ENCODE peak calls at places on chromosome 3, in six cellular contexts. M is fibroblast of pulmonary artery, H is body of pancreas, Z is Caco-2, C is psoas muscle, V is K562. N is an unnamed sample.

GRCh38 chr3:186949281-186949982 is 19.1 kb downstream of the ST6GAL1 start:
- DNase-seq in M (peak), H (no peak), Z (no peak), C (no peak), V (peak), N (no peak)

GRCh38 chr3:17157713-17158112 is 273.0 kb downstream of the PLCL2 start:
- DNase-seq in M (peak), H (peak), Z (no peak), C (no peak), V (no peak), N (no peak)

GRCh38 chr3:49165771-49166751 is at the start of gene CCDC71:
- DNase-seq in M (peak), H (peak), Z (peak), C (peak), V (peak), N (peak)

GRCh38 chr3:99542771-99543518 is 95.4 kb upstream of the COL8A1 start:
- DNase-seq in M (peak), H (no peak), Z (no peak), C (no peak), V (no peak), N (no peak)

GRCh38 chr3:100254168-100254777 is 6.5 kb upstream of the TBC1D23 start:
- DNase-seq in M (peak), H (peak), Z (peak), C (peak), V (peak), N (peak)

GRCh38 chr3:100106094-100106493 is 8.2 kb downstream of the FILIP1L start:
- DNase-seq in M (no peak), H (no peak), Z (no peak), C (no peak), V (no peak), N (no peak)

GRCh38 chr3:146803746-146804145 is 198.6 kb upstream of the PLSCR5 start:
- DNase-seq in M (peak), H (peak), Z (no peak), C (no peak), V (no peak), N (no peak)

GRCh38 chr3:50600841-50601591 is 10.6 kb downstream of the CISH start:
- DNase-seq in M (peak), H (peak), Z (peak), C (peak), V (peak), N (peak)

GRCh38 chr3:127173516-127174166 is 19.3 kb upstream of the PRR23E start:
- DNase-seq in M (no peak), H (no peak), Z (no peak), C (no peak), V (no peak), N (no peak)

GRCh38 chr3:49424816-49425215 is 2.5 kb upstream of the AMT start:
- DNase-seq in M (no peak), H (no peak), Z (no peak), C (no peak), V (no peak), N (no peak)

GRCh38 chr3:33717616-33717865 is 513 bp downstream of the CLASP2 start:
- DNase-seq in M (peak), H (peak), Z (peak), C (peak), V (peak), N (peak)

GRCh38 chr3:143216709-143217182 is 97.2 kb downstream of the CHST2 start:
- DNase-seq in M (peak), H (no peak), Z (no peak), C (no peak), V (no peak), N (no peak)

GRCh38 chr3:46934067-46934466 is 42.5 kb downstream of the CCDC12 start:
- DNase-seq in M (no peak), H (no peak), Z (no peak), C (no peak), V (no peak), N (peak)

GRCh38 chr3:29430558-29430971 is 149.7 kb downstream of the RBMS3 start:
- DNase-seq in M (peak), H (no peak), Z (no peak), C (no peak), V (no peak), N (no peak)

GRCh38 chr3:127077068-127077467 is 94.2 kb downstream of the PLXNA1 start:
- DNase-seq in M (no peak), H (no peak), Z (no peak), C (no peak), V (no peak), N (peak)

GRCh38 chr3:37671926-37672325 is 189.8 kb upstream of the CTDSPL start:
- DNase-seq in M (no peak), H (no peak), Z (no peak), C (no peak), V (no peak), N (no peak)

DNA sequence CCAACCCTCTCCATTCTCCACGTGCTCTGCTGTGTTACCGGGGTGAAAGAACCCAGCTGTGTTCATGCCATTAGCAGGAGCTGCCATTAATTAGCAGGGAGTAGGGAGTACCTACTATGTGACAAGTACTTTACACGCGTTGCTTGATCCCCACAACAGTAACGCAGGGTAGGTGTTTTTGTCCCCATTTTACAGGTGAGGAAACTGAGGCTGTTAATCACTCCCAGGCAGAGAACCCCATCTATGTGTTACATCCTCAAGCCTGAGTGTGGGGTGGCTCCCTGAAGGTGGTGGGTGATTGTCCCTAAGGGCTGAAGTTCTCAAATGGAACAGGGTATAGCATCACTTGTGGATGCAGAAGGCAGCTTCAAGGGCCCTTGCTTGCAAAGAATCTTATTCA is 22.8 kb downstream of the MELTF start:
- DNase-seq in M (no peak), H (no peak), Z (no peak), C (no peak), V (no peak), N (no peak)
- TF ChIP-seq CTCF in M (no peak), H (no peak), Z (no peak), C (no peak), V (no peak), N (no peak)

GRCh38 chr3:152383136-152383606 is 114.4 kb downstream of the MBNL1 start:
- DNase-seq in M (no peak), H (no peak), Z (no peak), C (no peak), V (no peak), N (no peak)
- H3K4me3 ChIP-seq in M (no peak), H (no peak), Z (no peak), C (peak), V (no peak), N (peak)

DNA sequence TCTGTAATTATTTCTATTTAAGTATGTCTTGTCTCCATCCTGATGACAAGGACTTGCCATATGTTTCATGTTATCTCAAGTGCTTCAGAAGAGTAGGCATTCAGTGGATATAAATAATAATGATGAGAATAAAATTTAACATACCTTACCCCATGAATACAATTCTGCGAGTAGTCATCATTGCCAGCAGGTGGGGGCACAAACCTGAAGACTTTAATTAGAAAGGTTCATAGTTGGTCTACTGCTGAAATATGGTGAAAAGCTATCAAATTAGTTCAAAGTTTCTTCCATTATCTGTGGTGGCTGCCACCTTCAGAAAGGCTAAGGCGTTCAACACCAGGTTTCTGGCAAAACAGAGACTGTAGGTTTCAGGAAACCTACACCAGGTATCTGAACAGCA is 100.9 kb downstream of the P3H2 start:
- DNase-seq in M (no peak), H (no peak), Z (no peak), C (no peak), V (no peak), N (no peak)
- TF ChIP-seq CTCF in M (peak), H (no peak), Z (no peak), C (no peak), V (no peak), N (no peak)

GRCh38 chr3:75650191-75650590 is 13.9 kb upstream of the FRG2C start:
- DNase-seq in M (no peak), H (no peak), Z (no peak), C (no peak), V (no peak), N (no peak)

DNA sequence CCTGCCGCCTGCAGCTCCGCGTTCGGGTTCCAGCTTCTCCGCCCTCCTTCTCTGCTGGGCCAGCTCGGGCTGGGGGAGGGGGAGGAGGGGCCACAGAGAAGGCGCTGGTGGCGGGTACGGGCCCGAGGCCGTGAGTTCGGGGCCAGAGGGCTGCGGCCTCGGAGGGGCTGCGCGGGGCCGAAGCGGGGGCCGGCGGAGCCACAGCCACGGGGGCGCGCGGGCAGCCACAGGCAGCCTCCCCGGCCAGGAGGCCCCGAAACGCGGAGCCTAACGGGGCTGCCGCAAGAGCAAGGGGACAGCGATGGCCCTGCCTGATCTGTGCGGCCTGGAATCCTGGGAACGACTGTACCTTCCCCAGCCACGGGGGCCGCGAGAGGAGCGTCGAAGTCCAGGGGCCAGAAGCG is 8.6 kb upstream of the FRG2C start:
- DNase-seq in M (no peak), H (no peak), Z (no peak), C (no peak), V (no peak), N (peak)
- H3K4me3 ChIP-seq in M (no peak), H (no peak), Z (no peak), C (peak), V (no peak), N (no peak)

GRCh38 chr3:101635954-101636798 is 40.8 kb downstream of the ZBTB11 start:
- DNase-seq in M (peak), H (peak), Z (peak), C (peak), V (peak), N (no peak)
- TF ChIP-seq CTCF in M (peak), H (peak), Z (peak), C (peak), V (peak), N (peak)

DNA sequence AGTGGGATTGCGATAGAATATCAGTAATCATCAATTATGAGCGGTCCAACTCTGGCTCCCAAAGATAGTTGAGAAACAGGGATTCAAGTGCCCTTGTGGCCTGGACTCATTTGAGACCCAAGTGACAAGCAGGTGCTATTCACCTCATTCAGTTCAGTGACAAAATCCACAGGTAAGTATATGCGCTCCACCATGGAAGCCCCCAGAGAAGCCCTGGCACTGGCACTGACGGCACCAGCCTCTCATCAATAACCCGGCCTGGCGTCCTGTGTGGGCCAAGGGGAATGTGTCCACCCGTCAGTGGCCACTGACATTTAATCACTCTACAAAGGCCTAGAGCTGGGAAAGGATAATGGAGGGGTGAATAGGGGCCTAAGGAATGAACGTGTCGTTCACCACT is 117.2 kb downstream of the ADCY5 start:
- DNase-seq in M (no peak), H (no peak), Z (no peak), C (no peak), V (no peak), N (peak)
- H3K4me3 ChIP-seq in M (no peak), H (no peak), Z (no peak), C (no peak), V (no peak), N (no peak)

GRCh38 chr3:140359198-140359995 is 318.5 kb upstream of the TRIM42 start:
- DNase-seq in M (no peak), H (no peak), Z (no peak), C (no peak), V (no peak), N (no peak)

GRCh38 chr3:140358696-140359095 is 319.2 kb upstream of the TRIM42 start:
- DNase-seq in M (no peak), H (no peak), Z (no peak), C (no peak), V (no peak), N (no peak)

GRCh38 chr3:140363801-140364200 is 314.1 kb upstream of the TRIM42 start:
- DNase-seq in M (no peak), H (peak), Z (no peak), C (no peak), V (no peak), N (no peak)

GRCh38 chr3:140355481-140355880 is 322.4 kb upstream of the TRIM42 start:
- DNase-seq in M (no peak), H (no peak), Z (no peak), C (no peak), V (no peak), N (no peak)

DNA sequence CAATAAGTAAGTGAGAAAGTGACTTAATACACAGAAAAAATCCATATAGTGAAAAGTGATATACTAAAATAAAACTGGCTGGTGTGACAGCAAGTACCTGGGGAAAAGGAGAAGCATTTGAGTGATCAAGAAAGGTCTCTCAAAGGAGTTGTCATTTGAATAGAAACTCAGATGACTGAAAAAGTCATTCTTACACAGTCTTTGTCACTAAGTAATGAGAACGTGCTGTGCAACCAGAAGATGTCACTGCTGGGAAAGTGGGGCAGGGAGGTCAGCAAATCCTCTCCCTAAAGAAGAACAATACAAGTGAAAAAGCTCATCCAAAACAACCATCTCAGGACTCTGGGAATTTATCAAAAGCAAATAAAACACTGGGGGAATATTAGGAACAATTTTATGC is 317.5 kb upstream of the TRIM42 start:
- DNase-seq in M (no peak), H (no peak), Z (no peak), C (no peak), V (no peak), N (no peak)
- TF ChIP-seq CTCF in M (no peak), H (no peak), Z (peak), C (no peak), V (no peak), N (no peak)

DNA sequence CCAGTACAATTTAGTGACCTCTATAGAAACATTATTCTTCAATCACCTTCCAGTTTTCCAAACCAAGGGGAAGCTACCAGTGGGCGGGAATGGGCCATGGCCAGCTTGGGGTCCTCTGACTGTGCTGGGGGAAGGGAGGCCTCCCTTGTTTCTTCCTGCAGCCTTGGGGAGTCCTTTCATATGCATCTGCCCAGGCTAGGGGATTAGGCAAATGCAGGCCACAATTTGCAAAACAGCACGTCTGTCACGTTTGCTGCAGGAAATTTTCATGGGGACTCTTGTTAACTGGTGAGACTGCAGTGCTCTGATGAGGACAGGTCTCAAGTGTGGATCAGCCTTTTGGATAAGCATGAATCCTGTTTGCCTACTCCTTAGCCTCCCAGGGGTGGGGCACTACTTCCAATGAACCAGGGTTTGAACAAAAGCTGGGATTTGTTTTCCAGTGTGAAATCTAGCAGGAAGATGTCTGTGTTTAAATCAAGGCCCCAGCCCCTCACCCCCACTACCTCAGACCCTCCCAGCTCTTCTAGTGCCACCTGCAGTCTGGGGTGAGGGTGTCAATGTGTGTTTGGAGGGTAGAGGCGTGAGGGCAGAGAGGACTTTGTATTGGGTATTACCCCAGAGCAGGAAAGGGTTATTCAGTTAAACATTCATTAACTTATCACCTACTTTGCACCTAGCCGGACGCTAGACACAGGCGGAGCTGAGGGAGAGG is 219.9 kb downstream of the OPA1 start:
- DNase-seq in M (no peak), H (no peak), Z (no peak), C (no peak), V (no peak), N (no peak)
- H3K4me3 ChIP-seq in M (no peak), H (no peak), Z (no peak), C (no peak), V (no peak), N (no peak)

DNA sequence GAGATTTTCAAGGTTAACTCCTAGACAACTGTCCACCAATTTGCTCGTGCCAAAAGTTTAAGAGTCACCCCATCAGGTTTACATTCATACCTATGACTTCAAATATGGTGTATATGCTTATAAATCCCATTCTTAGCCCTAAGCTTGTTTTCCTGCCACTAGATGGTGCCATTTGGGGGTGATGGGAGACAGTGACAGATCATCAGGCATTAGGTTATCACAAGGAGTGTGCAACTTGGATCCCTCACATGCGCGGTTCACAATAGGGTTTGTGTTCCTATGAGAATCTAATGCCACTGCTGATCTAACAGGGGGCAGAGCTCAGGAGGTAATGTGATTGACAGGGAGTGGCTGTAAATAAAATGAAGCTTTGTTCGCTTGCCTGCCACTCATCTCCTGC is 182.7 kb downstream of the CNTN6 start:
- DNase-seq in M (no peak), H (peak), Z (peak), C (no peak), V (no peak), N (no peak)
- TF ChIP-seq CTCF in M (peak), H (peak), Z (peak), C (no peak), V (no peak), N (no peak)

DNA sequence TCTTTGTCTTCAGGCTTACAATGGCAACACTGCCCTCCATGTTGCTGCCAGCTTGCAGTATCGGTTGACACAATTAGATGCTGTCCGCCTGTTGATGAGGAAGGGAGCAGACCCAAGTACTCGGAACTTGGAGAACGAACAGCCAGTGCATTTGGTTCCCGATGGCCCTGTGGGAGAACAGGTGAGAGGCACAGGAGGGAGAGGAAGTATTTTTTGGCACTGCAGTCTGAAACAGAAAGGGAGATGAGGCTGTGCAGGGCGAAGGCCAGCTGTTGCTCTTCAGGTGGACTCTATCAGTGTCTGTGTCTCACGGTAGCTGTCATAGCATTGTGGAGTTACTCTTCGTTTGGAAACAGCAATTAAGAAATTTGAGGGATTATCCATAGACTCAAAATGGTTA is 8.0 kb downstream of the NFKBIZ start:
- DNase-seq in M (no peak), H (no peak), Z (no peak), C (no peak), V (no peak), N (no peak)
- H3K4me3 ChIP-seq in M (no peak), H (no peak), Z (no peak), C (no peak), V (no peak), N (no peak)

N was measured in left lung.